ENCODE peak calls at places on chromosome 10, in seven cellular contexts. T, D, U, I, J, M and X are unnamed samples.

GRCh38 chr10:25392132-25392531 is 217.3 kb downstream of the GPR158 start:
- DNase-seq in M (no peak), U (no peak), D (no peak), T (no peak), I (no peak), J (no peak), X (no peak)

GRCh38 chr10:92816106-92816505 is 32.2 kb upstream of the EXOC6 start:
- DNase-seq in U (no peak), I (peak), M (no peak), J (no peak), T (peak), D (no peak), X (no peak)

GRCh38 chr10:6504296-6504695 is 75.8 kb downstream of the PRKCQ start:
- DNase-seq in D (no peak), T (no peak), I (peak), U (peak), J (no peak), M (no peak), X (no peak)

GRCh38 chr10:69632516-69633199 is 2.6 kb downstream of the FAM241B start:
- DNase-seq in U (no peak), T (no peak), I (no peak), J (no peak), M (no peak), D (no peak), X (peak)

GRCh38 chr10:60490013-60490412 is 100.3 kb upstream of the ANK3 start:
- DNase-seq in J (no peak), D (no peak), U (no peak), T (no peak), M (no peak), I (no peak), X (no peak)

GRCh38 chr10:62268027-62268398 is 631 bp downstream of the RTKN2 start:
- DNase-seq in J (peak), M (no peak), U (no peak), D (no peak), T (no peak), I (no peak), X (peak)

GRCh38 chr10:96585726-96586418 is 940 bp downstream of the TM9SF3 start:
- DNase-seq in T (no peak), J (no peak), M (no peak), D (no peak), U (peak), I (peak), X (no peak)

GRCh38 chr10:21379143-21379542 is 146.3 kb downstream of the SKIDA1 start:
- DNase-seq in J (no peak), U (no peak), T (no peak), D (no peak), M (no peak), I (no peak), X (no peak)

GRCh38 chr10:117616179-117616578 is 73.6 kb downstream of the EMX2 start:
- DNase-seq in D (no peak), T (no peak), J (no peak), M (no peak), U (no peak), I (no peak), X (peak)

GRCh38 chr10:133379152-133379800 is at the start of gene PAOX:
- DNase-seq in D (peak), U (peak), M (no peak), J (peak), I (peak), T (no peak), X (peak)

GRCh38 chr10:24518981-24519597 is 204.6 kb downstream of the ARHGAP21 start:
- DNase-seq in T (peak), D (peak), U (peak), J (peak), M (peak), I (peak), X (peak)

GRCh38 chr10:71981024-71981867 is 17.1 kb downstream of the CHST3 start:
- DNase-seq in M (no peak), I (peak), U (no peak), T (no peak), D (no peak), J (no peak), X (peak)

GRCh38 chr10:110681023-110681681 is 37.0 kb downstream of the RBM20 start:
- DNase-seq in U (peak), J (peak), I (no peak), D (no peak), M (peak), T (no peak), X (peak)

GRCh38 chr10:68897336-68897741 is 3.8 kb upstream of the DDX50 start:
- DNase-seq in U (peak), I (peak), J (peak), T (peak), M (no peak), D (no peak), X (peak)

GRCh38 chr10:48439581-48440041 is 133.1 kb downstream of the MAPK8 start:
- DNase-seq in U (no peak), M (no peak), T (no peak), I (no peak), J (no peak), D (no peak), X (no peak)

GRCh38 chr10:77893386-77893785 is 33.2 kb downstream of the DLG5 start:
- DNase-seq in T (no peak), M (no peak), D (no peak), I (no peak), J (no peak), U (no peak), X (no peak)

GRCh38 chr10:106980711-106981460 is 183.6 kb downstream of the SORCS1 start:
- DNase-seq in M (no peak), D (no peak), U (no peak), I (no peak), T (no peak), J (no peak), X (no peak)

GRCh38 chr10:73997479-73997805 is 474 bp upstream of the VCL start:
- DNase-seq in J (no peak), T (peak), D (no peak), M (no peak), I (no peak), U (peak), X (no peak)

GRCh38 chr10:43689618-43689954 is 40.9 kb upstream of the ZNF32 start:
- DNase-seq in D (peak), J (peak), T (no peak), U (peak), M (peak), I (no peak), X (peak)

GRCh38 chr10:48770558-48771089 is 86.0 kb downstream of the WDFY4 start:
- DNase-seq in T (no peak), D (no peak), J (no peak), M (no peak), I (no peak), U (no peak), X (no peak)

GRCh38 chr10:71083457-71083975 is 128.9 kb upstream of the UNC5B start:
- DNase-seq in M (peak), D (no peak), J (peak), I (no peak), T (no peak), U (no peak), X (peak)

GRCh38 chr10:13743101-13743693 is 156.4 kb downstream of the PRPF18 start:
- DNase-seq in T (no peak), J (no peak), I (no peak), D (no peak), M (no peak), U (peak), X (peak)

GRCh38 chr10:24871006-24871405 is 81.4 kb downstream of the PRTFDC1 start:
- DNase-seq in J (no peak), I (no peak), T (no peak), D (no peak), U (no peak), M (no peak), X (no peak)

GRCh38 chr10:42959833-42960232 is 117.0 kb upstream of the RET start:
- DNase-seq in M (no peak), J (peak), U (no peak), D (peak), I (no peak), T (no peak), X (no peak)

GRCh38 chr10:25701651-25702050 is 232.4 kb upstream of the MYO3A start:
- DNase-seq in D (no peak), M (no peak), I (no peak), U (no peak), J (peak), T (no peak), X (no peak)

GRCh38 chr10:62466590-62466989 is 92.4 kb downstream of the ZNF365 start:
- DNase-seq in U (no peak), T (no peak), I (no peak), D (no peak), M (no peak), J (no peak), X (no peak)

GRCh38 chr10:7608001-7608400 is 58.8 kb downstream of the ITIH5 start:
- DNase-seq in D (no peak), U (no peak), T (no peak), M (no peak), I (no peak), J (no peak), X (no peak)

GRCh38 chr10:7610017-7610416 is 56.7 kb downstream of the ITIH5 start:
- DNase-seq in U (no peak), M (no peak), I (no peak), J (no peak), T (no peak), D (no peak), X (no peak)

GRCh38 chr10:7601023-7601656 is 65.6 kb downstream of the ITIH5 start:
- DNase-seq in D (no peak), J (no peak), I (no peak), M (no peak), T (no peak), U (no peak), X (no peak)

GRCh38 chr10:7606977-7607404 is 59.8 kb downstream of the ITIH5 start:
- DNase-seq in T (no peak), M (no peak), I (no peak), D (no peak), J (no peak), U (no peak), X (no peak)

DNA sequence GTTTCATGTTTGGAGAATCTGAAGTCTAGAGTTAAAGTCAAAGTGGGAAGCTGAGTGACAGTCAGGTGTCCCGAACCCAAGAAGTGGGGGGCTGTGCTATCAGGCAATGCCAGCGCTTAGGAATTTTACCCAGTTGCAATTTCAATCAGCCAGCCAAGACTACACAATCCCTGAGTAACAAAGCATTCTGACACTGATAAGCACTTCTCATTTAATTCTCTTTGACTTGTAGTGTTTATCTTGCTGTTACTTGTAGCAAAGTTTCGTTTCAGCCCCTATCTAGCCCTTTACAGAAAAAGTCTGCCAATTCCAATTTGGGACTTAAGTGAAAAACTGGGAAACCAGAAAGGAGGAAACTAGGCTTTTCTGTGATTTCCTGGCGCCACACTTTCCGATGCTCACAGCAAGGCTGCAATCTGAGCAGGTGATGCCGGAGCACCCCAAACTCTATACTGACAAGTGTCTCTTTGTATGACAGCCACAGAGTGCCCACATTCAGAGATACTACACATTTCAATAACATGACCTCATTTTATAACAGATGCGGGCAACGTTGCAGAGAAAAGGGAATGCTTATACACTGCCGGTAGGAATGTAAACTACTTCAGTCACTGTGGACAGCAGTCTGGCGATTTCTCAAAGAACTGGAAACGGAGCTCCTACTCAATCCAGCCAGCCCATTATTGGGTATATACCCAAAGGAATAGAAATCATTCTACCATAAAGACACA is 61.0 kb downstream of the ITIH5 start:
- DNase-seq in U (no peak), J (no peak), M (no peak), D (no peak), I (no peak), T (no peak), X (no peak)
- TF ChIP-seq CTCF in U (no peak), J (no peak), M (no peak), D (no peak), I (no peak), T (no peak), X (no peak)

DNA sequence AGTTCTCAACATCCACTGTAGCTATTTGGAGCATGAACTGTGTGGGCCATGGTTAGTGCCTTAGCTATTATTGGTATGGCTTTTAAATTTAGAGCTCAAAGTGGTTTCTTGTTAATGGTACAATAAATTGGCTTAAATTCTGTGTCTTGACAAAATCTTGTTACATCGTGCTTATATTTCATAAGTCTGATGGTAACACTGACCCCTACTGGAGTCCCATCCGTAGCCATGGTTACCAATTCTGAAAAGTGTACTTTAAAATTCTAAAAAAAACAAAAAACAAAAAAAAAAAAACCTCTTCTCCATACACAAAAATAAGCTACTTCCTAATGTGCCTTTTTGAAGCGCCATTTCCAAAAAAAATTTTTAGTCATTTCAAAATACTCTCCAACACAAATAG is 6.4 kb upstream of the RPP30 start:
- DNase-seq in J (no peak), U (no peak), M (no peak), D (no peak), T (no peak), I (no peak), X (no peak)
- TF ChIP-seq CTCF in J (no peak), U (peak), M (peak), D (no peak), T (peak), I (peak), X (peak)

GRCh38 chr10:58436071-58436470 is 50.9 kb downstream of the TFAM start:
- DNase-seq in U (no peak), D (no peak), T (no peak), J (no peak), I (peak), M (no peak), X (no peak)

GRCh38 chr10:58438986-58439385 is 53.8 kb downstream of the TFAM start:
- DNase-seq in J (no peak), U (no peak), I (peak), D (no peak), T (no peak), M (no peak), X (no peak)

GRCh38 chr10:58431903-58432302 is 46.7 kb downstream of the TFAM start:
- DNase-seq in I (no peak), D (no peak), M (no peak), U (no peak), J (no peak), T (no peak), X (no peak)

GRCh38 chr10:58438340-58438739 is 53.1 kb downstream of the TFAM start:
- DNase-seq in U (no peak), J (no peak), D (no peak), I (peak), T (no peak), M (no peak), X (no peak)

DNA sequence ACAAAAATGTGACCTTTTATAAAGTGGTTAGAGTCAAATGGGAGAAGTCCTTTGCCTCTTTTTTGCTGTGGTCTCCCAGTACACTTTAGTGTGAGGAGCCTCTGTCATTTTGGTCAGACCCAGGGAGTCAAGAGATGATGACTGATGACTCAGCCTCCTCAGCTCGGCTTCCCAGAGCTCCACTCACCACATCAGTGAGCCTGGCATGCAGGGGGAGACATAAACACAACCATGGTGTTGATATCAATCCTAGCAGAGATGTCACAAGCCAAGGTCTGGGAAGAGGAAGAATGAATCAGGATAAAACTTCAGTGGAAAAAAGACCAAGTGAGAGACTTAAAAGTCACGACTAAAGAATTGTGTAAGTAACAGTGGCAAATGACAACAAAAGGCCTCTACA is 50.1 kb downstream of the TFAM start:
- DNase-seq in M (no peak), J (no peak), U (peak), D (no peak), T (peak), I (peak), X (no peak)
- TF ChIP-seq CTCF in M (no peak), J (no peak), U (no peak), D (no peak), T (peak), I (peak), X (no peak)

DNA sequence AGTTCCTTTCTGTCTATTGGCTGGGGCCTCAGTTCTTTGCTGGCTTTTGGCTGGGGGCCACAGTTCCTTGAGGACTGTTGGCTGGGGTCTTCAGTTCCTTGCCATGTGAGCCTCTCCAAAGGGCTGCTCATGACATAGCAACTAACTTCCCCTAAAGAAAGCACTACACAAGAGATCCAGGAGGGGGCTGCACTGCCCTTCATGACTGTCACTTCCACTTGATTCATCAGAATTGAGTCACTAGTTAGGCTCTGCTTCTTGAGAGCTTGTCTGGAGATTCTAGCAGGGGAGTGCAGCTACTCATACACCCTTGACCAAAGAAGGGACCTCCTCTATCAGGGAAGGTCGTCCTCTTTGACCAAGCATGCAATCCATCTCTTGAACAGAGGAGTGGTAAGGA is 38.0 kb upstream of the MKX start:
- DNase-seq in M (no peak), J (peak), U (peak), I (peak), T (peak), D (no peak), X (no peak)
- TF ChIP-seq CTCF in M (no peak), J (peak), U (peak), I (peak), T (peak), D (peak), X (no peak)

GRCh38 chr10:101061814-101062230 is at the start of gene KAZALD1:
- DNase-seq in T (no peak), D (no peak), I (no peak), J (no peak), U (no peak), M (no peak), X (no peak)

GRCh38 chr10:101063548-101064414 is 2.0 kb downstream of the KAZALD1 start:
- DNase-seq in T (no peak), D (no peak), J (peak), U (no peak), I (no peak), M (no peak), X (no peak)

GRCh38 chr10:101060951-101061813 is 607 bp upstream of the KAZALD1 start:
- DNase-seq in I (peak), M (peak), T (no peak), U (peak), D (peak), J (peak), X (peak)

GRCh38 chr10:101063162-101063525 is 1.4 kb downstream of the KAZALD1 start:
- DNase-seq in I (no peak), D (no peak), T (no peak), U (peak), M (no peak), J (no peak), X (no peak)

DNA sequence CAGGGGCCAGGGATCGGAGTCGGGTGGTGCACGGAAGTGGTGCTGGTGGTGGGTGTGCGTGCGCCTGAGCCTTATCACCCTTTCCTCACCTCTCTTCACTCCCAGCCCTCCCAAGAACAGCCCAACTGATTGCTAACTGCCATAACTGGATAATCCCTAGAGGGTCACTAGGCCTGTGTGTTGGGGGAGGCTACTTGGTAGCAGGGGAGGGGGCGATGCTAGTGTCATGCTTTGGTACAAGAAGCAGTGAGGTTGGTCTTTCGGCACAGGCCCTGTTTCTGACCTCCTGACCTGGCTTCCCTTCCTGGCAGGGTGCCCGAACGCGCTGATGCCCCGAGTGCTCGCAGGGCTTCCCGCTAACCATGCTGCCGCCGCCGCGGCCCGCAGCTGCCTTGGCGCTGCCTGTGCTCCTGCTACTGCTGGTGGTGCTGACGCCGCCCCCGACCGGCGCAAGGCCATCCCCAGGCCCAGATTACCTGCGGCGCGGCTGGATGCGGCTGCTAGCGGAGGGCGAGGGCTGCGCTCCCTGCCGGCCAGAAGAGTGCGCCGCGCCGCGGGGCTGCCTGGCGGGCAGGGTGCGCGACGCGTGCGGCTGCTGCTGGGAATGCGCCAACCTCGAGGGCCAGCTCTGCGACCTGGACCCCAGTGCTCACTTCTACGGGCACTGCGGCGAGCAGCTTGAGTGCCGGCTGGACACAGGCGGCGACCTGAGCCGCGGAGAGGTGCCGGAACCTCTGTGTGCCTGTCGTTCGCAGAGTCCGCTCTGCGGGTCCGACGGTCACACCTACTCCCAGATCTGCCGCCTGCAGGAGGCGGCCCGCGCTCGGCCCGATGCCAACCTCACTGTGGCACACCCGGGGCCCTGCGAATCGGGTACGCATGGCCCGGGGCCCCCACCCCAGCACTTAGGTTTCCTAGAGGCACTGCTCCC is 707 bp downstream of the KAZALD1 start:
- DNase-seq in D (peak), I (no peak), M (no peak), U (peak), T (no peak), J (peak), X (peak)
- TF ChIP-seq CTCF in D (peak), I (peak), M (peak), U (peak), T (peak), J (peak), X (peak)

GRCh38 chr10:15262036-15262713 is 93.7 kb upstream of the NMT2 start:
- DNase-seq in T (no peak), U (no peak), I (no peak), M (no peak), D (no peak), J (no peak), X (no peak)
- TF ChIP-seq CTCF in T (peak), U (no peak), I (peak), M (peak), D (peak), J (no peak), X (peak)